ENCODE peak calls at places on chromosomes 12 and 14, in eight cellular contexts. E is mucosa of descending colon, X is putamen, D is posterior cingulate gyrus, Y is GM12865, N is NAMALWA, G is Kasumi-1, Q is ecto neural progenitor cell. F is an unnamed sample.

GRCh38 chr12:779745-780734 is 27.7 kb downstream of the WNK1 start:
- DNase-seq in E (no peak), X (no peak), D (no peak), Y (peak; percentile 23), N (no peak), G (no peak), Q (no peak), F (no peak)

GRCh38 chr14:74459289-74459946 is 33.4 kb upstream of the SYNDIG1L start:
- DNase-seq in E (peak; percentile 13), X (no peak), D (no peak), Y (peak; percentile 42), N (peak; percentile 35), G (peak; percentile 20), Q (peak; percentile 77), F (peak; percentile 83)

GRCh38 chr12:110694330-110694891 is 5.5 kb upstream of the HVCN1 start:
- DNase-seq in E (peak; percentile 21), X (peak; percentile 45), D (no peak), Y (no peak), N (no peak), G (no peak), Q (no peak), F (no peak)

GRCh38 chr12:127711108-127711507 is 555.9 kb upstream of the TMEM132C start:
- DNase-seq in E (no peak), X (no peak), D (no peak), Y (no peak), N (peak; percentile 6), G (no peak), Q (no peak), F (no peak)

GRCh38 chr12:20602671-20603402 is 92.3 kb upstream of the SLCO1C1 start:
- DNase-seq in E (no peak), X (no peak), D (no peak), Y (no peak), N (no peak), G (no peak), Q (no peak), F (no peak)

GRCh38 chr14:51044961-51045360 is 49.9 kb downstream of the TRIM9 start:
- DNase-seq in E (no peak), X (no peak), D (no peak), Y (no peak), N (no peak), G (no peak), Q (no peak), F (no peak)

GRCh38 chr12:76830456-76830855 is 48.4 kb downstream of the CSRP2 start:
- DNase-seq in E (no peak), X (no peak), D (no peak), Y (no peak), N (no peak), G (no peak), Q (no peak), F (no peak)

GRCh38 chr12:10392394-10392930 is 2.6 kb upstream of the KLRK1 start:
- DNase-seq in E (peak; percentile 55), X (peak; percentile 21), D (no peak), Y (peak; percentile 92), N (peak; percentile 77), G (peak; percentile 6), Q (no peak), F (no peak)

GRCh38 chr12:119486599-119487154 is 106.9 kb upstream of the TMEM233 start:
- DNase-seq in E (no peak), X (no peak), D (no peak), Y (no peak), N (no peak), G (no peak), Q (no peak), F (peak; percentile 75)

GRCh38 chr14:35879654-35880249 is 53.6 kb downstream of the BRMS1L start:
- DNase-seq in E (no peak), X (no peak), D (no peak), Y (peak; percentile 29), N (peak; percentile 30), G (peak; percentile 44), Q (no peak), F (no peak)

GRCh38 chr12:107320031-107320928 is 226.9 kb upstream of the CRY1 start:
- DNase-seq in E (peak; percentile 45), X (no peak), D (no peak), Y (no peak), N (no peak), G (no peak), Q (peak; percentile 78), F (peak; percentile 89)

GRCh38 chr14:77407158-77407557 is 16.2 kb downstream of the NOXRED1 start:
- DNase-seq in E (no peak), X (no peak), D (no peak), Y (no peak), N (no peak), G (peak; percentile 91), Q (no peak), F (no peak)

GRCh38 chr12:125262866-125263265 is 197.6 kb downstream of the AACS start:
- DNase-seq in E (no peak), X (no peak), D (no peak), Y (no peak), N (no peak), G (no peak), Q (no peak), F (no peak)

GRCh38 chr14:29197557-29197956 is 431.0 kb downstream of the FOXG1 start:
- DNase-seq in E (no peak), X (no peak), D (no peak), Y (no peak), N (no peak), G (no peak), Q (no peak), F (no peak)